ENCODE peak calls at places on chromosomes 3 and 15, in six cellular contexts. R is HepG2, W is A549, U is IMR-90, G is GM12878, N is SK-N-SH. A is an unnamed sample.

GRCh38 chr3:187616307-187616939 is 53.8 kb downstream of the SST start:
- DNase-seq in R (peak; percentile 35), W (peak; percentile 61), U (peak; percentile 55), G (no peak), N (peak; percentile 36), A (peak; percentile 62)

GRCh38 chr3:105274958-105275357 is 91.8 kb upstream of the ALCAM start:
- DNase-seq in R (no peak), W (peak; percentile 79), U (peak; percentile 49), G (no peak), N (no peak), A (no peak)

GRCh38 chr3:159186581-159186980 is 384.7 kb downstream of the MFSD1 start:
- DNase-seq in R (no peak), W (no peak), U (no peak), G (peak; percentile 37), N (no peak), A (no peak)

GRCh38 chr15:71572452-71573053 is 237.8 kb upstream of the NR2E3 start:
- DNase-seq in R (no peak), W (peak; percentile 83), U (no peak), G (no peak), N (no peak), A (peak; percentile 46)

GRCh38 chr3:53842436-53843194 is 3.6 kb downstream of the CHDH start:
- DNase-seq in R (peak; percentile 100), W (peak; percentile 48), U (peak; percentile 23), G (no peak), N (no peak), A (peak; percentile 31)

GRCh38 chr3:143283432-143284128 is 164.0 kb downstream of the CHST2 start:
- DNase-seq in R (no peak), W (no peak), U (no peak), G (no peak), N (no peak), A (no peak)

GRCh38 chr15:88894819-88895767 is at the start of gene HAPLN3:
- DNase-seq in R (no peak), W (peak; percentile 60), U (peak; percentile 47), G (no peak), N (peak; percentile 73), A (peak; percentile 66)

GRCh38 chr15:99197861-99198260 is 51.5 kb downstream of the TTC23 start:
- DNase-seq in R (no peak), W (no peak), U (peak; percentile 44), G (no peak), N (no peak), A (no peak)

GRCh38 chr3:172892158-172892557 is 141.6 kb downstream of the ECT2 start:
- DNase-seq in R (no peak), W (no peak), U (peak; percentile 47), G (no peak), N (no peak), A (no peak)

GRCh38 chr15:73887481-73887880 is 14.1 kb downstream of the TBC1D21 start:
- DNase-seq in R (no peak), W (no peak), U (no peak), G (no peak), N (no peak), A (no peak)

GRCh38 chr3:45565341-45565740 is 29.2 kb upstream of the LIMD1 start:
- DNase-seq in R (no peak), W (no peak), U (no peak), G (no peak), N (no peak), A (no peak)

GRCh38 chr3:127886276-127886862 is 28.7 kb upstream of the KBTBD12 start:
- DNase-seq in R (no peak), W (no peak), U (no peak), G (no peak), N (no peak), A (no peak)

GRCh38 chr3:168073842-168074311 is 21.8 kb downstream of the GOLIM4 start:
- DNase-seq in R (no peak), W (no peak), U (no peak), G (no peak), N (no peak), A (no peak)

GRCh38 chr15:65979316-65979715 is 110.0 kb downstream of the RAB11A start:
- DNase-seq in R (no peak), W (no peak), U (peak; percentile 8), G (no peak), N (no peak), A (no peak)

GRCh38 chr3:182969853-182970252 is 10.5 kb downstream of the DCUN1D1 start:
- DNase-seq in R (no peak), W (no peak), U (no peak), G (no peak), N (no peak), A (no peak)

GRCh38 chr3:134359121-134360010 is 14.9 kb downstream of the AMOTL2 start:
- DNase-seq in R (no peak), W (no peak), U (no peak), G (no peak), N (no peak), A (peak; percentile 5)

GRCh38 chr15:94300612-94301011 is 69.3 kb downstream of the MCTP2 start:
- DNase-seq in R (no peak), W (no peak), U (no peak), G (no peak), N (no peak), A (no peak)

GRCh38 chr15:90887037-90887481 is 2.8 kb downstream of the FES start:
- DNase-seq in R (no peak), W (no peak), U (no peak), G (no peak), N (no peak), A (no peak)

GRCh38 chr15:51192560-51193280 is 98.0 kb upstream of the TNFAIP8L3 start:
- DNase-seq in R (peak; percentile 64), W (peak; percentile 84), U (peak; percentile 80), G (peak; percentile 20), N (peak; percentile 76), A (peak; percentile 98)

GRCh38 chr15:99181544-99181943 is 67.8 kb downstream of the TTC23 start:
- DNase-seq in R (no peak), W (no peak), U (no peak), G (no peak), N (no peak), A (no peak)

GRCh38 chr3:86867990-86868389 is 123.0 kb downstream of the VGLL3 start:
- DNase-seq in R (no peak), W (no peak), U (peak; percentile 77), G (no peak), N (no peak), A (no peak)

GRCh38 chr3:147493666-147494065 is 84.5 kb downstream of the ZIC1 start:
- DNase-seq in R (no peak), W (no peak), U (no peak), G (no peak), N (no peak), A (no peak)
- TF ChIP-seq USF2 in R (no peak), W (no peak), U (no peak), G (no peak), N (no peak), A (no peak)

GRCh38 chr15:49881433-49881832 is 237.6 kb downstream of the ATP8B4 start:
- DNase-seq in R (no peak), W (no peak), U (no peak), G (no peak), N (no peak), A (no peak)

GRCh38 chr15:49875392-49875791 is 243.6 kb downstream of the ATP8B4 start:
- DNase-seq in R (no peak), W (peak; percentile 30), U (no peak), G (no peak), N (no peak), A (no peak)

GRCh38 chr15:49877871-49878511 is 241.0 kb downstream of the ATP8B4 start:
- DNase-seq in R (no peak), W (no peak), U (peak; percentile 69), G (no peak), N (no peak), A (no peak)

GRCh38 chr15:49876401-49877038 is 242.5 kb downstream of the ATP8B4 start:
- DNase-seq in R (no peak), W (peak; percentile 37), U (no peak), G (no peak), N (no peak), A (peak; percentile 53)

GRCh38 chr15:49877117-49877860 is 241.7 kb downstream of the ATP8B4 start:
- DNase-seq in R (no peak), W (no peak), U (peak; percentile 60), G (no peak), N (no peak), A (no peak)
- TF ChIP-seq USF2 in R (no peak), W (no peak), U (no peak), G (no peak), N (no peak), A (peak; percentile 2)

GRCh38 chr3:132513057-132513456 is 84.0 kb upstream of the ACKR4 start:
- DNase-seq in R (no peak), W (no peak), U (no peak), G (no peak), N (no peak), A (no peak)

GRCh38 chr3:132507657-132508056 is 89.4 kb upstream of the ACKR4 start:
- DNase-seq in R (no peak), W (no peak), U (no peak), G (no peak), N (no peak), A (no peak)

GRCh38 chr3:132509506-132509905 is 87.6 kb upstream of the ACKR4 start:
- DNase-seq in R (no peak), W (no peak), U (no peak), G (no peak), N (no peak), A (no peak)

GRCh38 chr3:132504375-132504921 is 87.1 kb downstream of the DNAJC13 start:
- DNase-seq in R (no peak), W (no peak), U (peak; percentile 18), G (no peak), N (no peak), A (no peak)

DNA sequence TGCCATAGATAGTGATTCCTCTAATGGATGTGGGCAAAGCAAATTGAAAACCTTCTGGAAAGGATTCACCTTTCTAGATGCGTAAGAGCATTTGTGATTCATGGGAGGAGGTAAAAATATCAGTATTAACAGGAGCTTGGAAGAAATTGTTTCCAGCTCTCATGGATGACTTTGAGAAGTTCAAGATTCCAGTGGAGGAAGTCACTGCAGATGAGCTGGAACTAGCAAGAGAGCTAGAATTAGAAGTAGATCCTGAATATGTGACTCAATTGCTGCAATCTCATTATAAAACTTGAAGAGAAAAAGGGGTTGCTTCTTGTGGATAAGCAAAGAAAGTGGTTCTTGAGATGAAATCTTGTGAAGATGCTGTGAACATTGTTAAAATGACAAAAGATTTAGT is 88.0 kb upstream of the ACKR4 start:
- DNase-seq in R (no peak), W (no peak), U (peak; percentile 46), G (no peak), N (no peak), A (no peak)
- TF ChIP-seq USF2 in R (no peak), W (no peak), U (no peak), G (no peak), N (no peak), A (no peak)

GRCh38 chr3:9101286-9101685 is 138.0 kb upstream of the RAD18 start:
- DNase-seq in R (no peak), W (no peak), U (no peak), G (no peak), N (no peak), A (peak; percentile 55)

GRCh38 chr3:9098716-9099675 is 135.7 kb upstream of the RAD18 start:
- DNase-seq in R (no peak), W (no peak), U (no peak), G (no peak), N (peak; percentile 62), A (no peak)

GRCh38 chr3:9100132-9100894 is 137.0 kb upstream of the RAD18 start:
- DNase-seq in R (no peak), W (no peak), U (no peak), G (peak; percentile 37), N (no peak), A (no peak)

GRCh38 chr3:9102240-9102841 is 139.1 kb upstream of the RAD18 start:
- DNase-seq in R (no peak), W (no peak), U (no peak), G (no peak), N (peak; percentile 47), A (peak; percentile 80)

GRCh38 chr3:9099711-9100110 is 136.4 kb upstream of the RAD18 start:
- DNase-seq in R (no peak), W (no peak), U (no peak), G (no peak), N (no peak), A (no peak)
- TF ChIP-seq USF2 in R (no peak), W (no peak), U (no peak), G (no peak), N (no peak), A (no peak)

A was measured in WTC11.